ENCODE peak calls at places on chromosomes 3 and 15, in ten cellular contexts. A is esophagus muscularis mucosa; E is endodermal cell; D is psoas muscle; Q is tibial artery; U is fibroblast of lung; T is body of pancreas; F is CD8-positive, alpha-beta T cell; S is stomach; I is CD4-positive, CD25-positive, alpha-beta regulatory T cell. O is an unnamed sample. For H3K4me1, the result is how much of the 10 kb centered on the place peaks cover.

GRCh38 chr15:64763021-64763420 is 12.4 kb downstream of the RBPMS2 start:
- DNase-seq in I (no peak), E (no peak), F (no peak), U (no peak), D (no peak), T (no peak), A (no peak), Q (peak), S (no peak), O (no peak)

GRCh38 chr3:56917740-56918568 is 116.2 kb upstream of the ARHGEF3 start:
- DNase-seq in E (peak), A (no peak), D (no peak), Q (no peak), U (no peak), F (no peak), S (no peak), T (no peak), I (no peak), O (no peak)

GRCh38 chr3:13477946-13478345 is 2.2 kb upstream of the HDAC11 start:
- DNase-seq in S (no peak), D (peak), Q (peak), T (no peak), F (no peak), E (no peak), A (no peak), I (no peak), U (no peak), O (no peak)

GRCh38 chr3:165754219-165755007 is 82.8 kb downstream of the BCHE start:
- DNase-seq in D (no peak), F (no peak), U (peak), Q (no peak), T (no peak), S (no peak), I (no peak), A (no peak), E (no peak), O (no peak)

GRCh38 chr15:44231842-44232241 is 36.8 kb upstream of the FRMD5 start:
- DNase-seq in I (no peak), E (no peak), S (no peak), U (no peak), Q (no peak), T (no peak), D (no peak), A (no peak), F (no peak), O (no peak)

GRCh38 chr3:89847955-89848354 is 740.5 kb downstream of the EPHA3 start:
- DNase-seq in U (peak), I (no peak), D (no peak), T (no peak), S (no peak), F (no peak), Q (no peak), A (no peak), E (no peak), O (no peak)

GRCh38 chr3:58336135-58336882 is 3.6 kb downstream of the PXK start:
- DNase-seq in F (no peak), I (no peak), U (peak), E (no peak), S (no peak), T (no peak), A (no peak), D (no peak), Q (no peak), O (no peak)

GRCh38 chr3:82390868-82391267 is 629.4 kb upstream of the GBE1 start:
- DNase-seq in T (no peak), F (no peak), S (no peak), I (no peak), A (no peak), Q (no peak), E (no peak), D (no peak), U (no peak), O (no peak)

GRCh38 chr15:76310470-76311070 is 699 bp downstream of the ETFA start:
- DNase-seq in Q (no peak), I (no peak), F (no peak), U (peak), E (no peak), A (no peak), S (no peak), T (no peak), D (no peak), O (no peak)

GRCh38 chr3:30493912-30494311 is 112.5 kb upstream of the TGFBR2 start:
- DNase-seq in A (no peak), Q (no peak), E (no peak), D (no peak), F (no peak), I (no peak), S (no peak), T (no peak), U (peak), O (no peak)

GRCh38 chr15:24899367-24899766 is 55.4 kb upstream of the SNRPN start:
- DNase-seq in D (no peak), A (no peak), U (no peak), F (no peak), I (no peak), S (no peak), E (no peak), T (no peak), Q (no peak), O (no peak)

GRCh38 chr15:91853968-91854943 is 748 bp downstream of the SLCO3A1 start:
- DNase-seq in F (no peak), A (peak), D (peak), E (peak), T (peak), U (peak), Q (peak), S (peak), I (peak), O (no peak)

GRCh38 chr3:131868203-131868602 is 166.6 kb downstream of the CPNE4 start:
- DNase-seq in U (no peak), Q (no peak), F (no peak), S (no peak), E (no peak), D (no peak), T (no peak), I (no peak), A (no peak), O (no peak)

GRCh38 chr3:19202303-19202702 is 54.0 kb downstream of the KCNH8 start:
- DNase-seq in E (no peak), I (no peak), S (no peak), Q (no peak), T (no peak), A (no peak), D (no peak), U (no peak), F (no peak), O (no peak)

GRCh38 chr3:131283862-131284261 is 97.7 kb upstream of the NUDT16 start:
- DNase-seq in D (no peak), I (no peak), F (no peak), Q (no peak), A (no peak), S (no peak), E (no peak), T (peak), U (no peak), O (no peak)

GRCh38 chr3:134486577-134487041 is 752 bp downstream of the CEP63 start:
- DNase-seq in U (peak), S (no peak), I (peak), D (no peak), T (no peak), E (no peak), Q (no peak), F (no peak), A (no peak), O (no peak)

GRCh38 chr3:2765002-2765579 is 345.1 kb downstream of the IL5RA start:
- DNase-seq in T (no peak), U (no peak), E (peak), A (no peak), Q (no peak), D (no peak), I (no peak), S (no peak), F (no peak), O (no peak)

GRCh38 chr15:60062826-60063225 is 58.7 kb downstream of the FOXB1 start:
- DNase-seq in A (peak), I (no peak), F (no peak), D (no peak), E (no peak), T (no peak), U (peak), S (no peak), Q (no peak), O (no peak)

GRCh38 chr3:32733631-32734229 is 48.7 kb downstream of the CNOT10 start:
- DNase-seq in D (no peak), S (no peak), T (no peak), E (no peak), I (no peak), F (no peak), U (peak), Q (no peak), A (no peak), O (no peak)

GRCh38 chr3:98655666-98656065 is 62.3 kb upstream of the CPOX start:
- DNase-seq in F (no peak), I (no peak), U (peak), Q (no peak), T (no peak), S (no peak), A (no peak), D (no peak), E (no peak), O (no peak)

GRCh38 chr3:128062033-128062745 is 10.0 kb downstream of the SEC61A1 start:
- DNase-seq in F (no peak), A (peak), Q (no peak), T (no peak), I (no peak), S (no peak), E (peak), D (no peak), U (no peak), O (no peak)

GRCh38 chr3:111739241-111739952 is 119.7 kb upstream of the PHLDB2 start:
- DNase-seq in D (no peak), S (peak), I (no peak), F (no peak), U (peak), E (no peak), Q (peak), T (peak), A (peak), O (no peak)

GRCh38 chr3:169939320-169939719 is 27.3 kb upstream of the SEC62 start:
- DNase-seq in A (no peak), E (no peak), T (no peak), S (no peak), I (no peak), U (no peak), F (no peak), D (no peak), Q (no peak), O (no peak)

GRCh38 chr3:105786241-105786640 is 82.6 kb downstream of the CBLB start:
- DNase-seq in A (no peak), F (no peak), Q (no peak), T (no peak), I (no peak), S (no peak), E (no peak), D (no peak), U (no peak), O (no peak)

GRCh38 chr15:63513271-63513670 is 8.9 kb downstream of the USP3 start:
- DNase-seq in I (no peak), E (no peak), Q (no peak), F (no peak), T (no peak), U (no peak), A (no peak), D (no peak), S (no peak), O (no peak)

GRCh38 chr15:63509933-63510547 is 5.6 kb downstream of the USP3 start:
- DNase-seq in I (no peak), T (no peak), F (no peak), U (peak), D (no peak), A (no peak), S (no peak), E (no peak), Q (no peak), O (no peak)

GRCh38 chr15:63510548-63510940 is 6.2 kb downstream of the USP3 start:
- DNase-seq in S (no peak), Q (no peak), T (no peak), I (no peak), F (no peak), U (no peak), E (no peak), A (no peak), D (no peak), O (no peak)

GRCh38 chr15:63513728-63514127 is 9.3 kb downstream of the USP3 start:
- DNase-seq in F (no peak), A (no peak), U (no peak), S (no peak), D (no peak), Q (no peak), E (no peak), I (no peak), T (no peak), O (no peak)

DNA sequence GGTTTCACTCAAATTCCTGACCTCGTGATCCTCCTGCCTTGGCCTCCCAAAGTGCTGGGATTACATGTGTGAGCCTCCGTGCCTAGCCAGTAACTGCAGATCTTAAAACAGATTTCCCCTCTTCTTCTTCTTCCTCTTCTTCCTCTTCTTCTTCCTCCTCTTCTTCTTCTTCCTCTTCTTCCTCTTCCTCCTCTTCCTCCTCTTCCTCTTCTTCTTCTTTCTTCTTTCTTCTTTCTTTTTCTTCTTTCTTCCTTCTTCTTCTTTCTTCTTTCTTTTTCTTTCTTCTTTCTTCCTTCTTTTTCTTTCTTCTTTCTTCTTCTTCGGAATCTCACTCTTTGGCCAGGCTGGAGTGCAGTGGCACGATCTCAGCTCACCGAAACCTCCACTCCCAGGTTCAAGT is 7.8 kb downstream of the USP3 start:
- DNase-seq in T (no peak), S (no peak), A (no peak), Q (no peak), I (no peak), E (no peak), F (no peak), D (no peak), U (no peak), O (no peak)
- H3K4me1 ChIP-seq in T (half or more), S (half or more), A (half or more), Q (under half), I (half or more), E (under half), F (half or more), D (half or more), U (under half), O (half or more)

GRCh38 chr3:124848300-124848699 is 38.9 kb downstream of the ITGB5 start:
- DNase-seq in T (no peak), U (no peak), E (no peak), D (no peak), S (no peak), F (no peak), A (no peak), Q (no peak), I (no peak), O (no peak)
- H3K4me1 ChIP-seq in T (under half), U (under half), E (under half), D (under half), S (under half), F (under half), A (half or more), Q (half or more), I (under half), O (under half)

GRCh38 chr15:78045189-78045588 is 32.3 kb downstream of the TBC1D2B start:
- DNase-seq in S (no peak), E (no peak), U (no peak), I (no peak), A (no peak), Q (no peak), F (no peak), T (no peak), D (no peak), O (no peak)
- H3K4me1 ChIP-seq in S (half or more), E (under half), U (under half), I (half or more), A (half or more), Q (under half), F (half or more), T (under half), D (under half), O (half or more)

GRCh38 chr3:181724432-181724740 is 12.7 kb downstream of the SOX2 start:
- DNase-seq in E (no peak), F (no peak), A (no peak), D (no peak), T (no peak), Q (no peak), S (no peak), U (no peak), I (no peak), O (no peak)
- H3K4me1 ChIP-seq in E (under half), F (under half), A (under half), D (under half), T (under half), Q (under half), S (half or more), U (under half), I (under half), O (under half)

GRCh38 chr15:68112711-68113110 is 58.6 kb downstream of the PIAS1 start:
- DNase-seq in U (peak), S (no peak), Q (no peak), A (no peak), I (no peak), T (no peak), E (no peak), D (no peak), F (no peak), O (no peak)

GRCh38 chr15:68103603-68104002 is 49.5 kb downstream of the PIAS1 start:
- DNase-seq in U (no peak), S (no peak), A (no peak), Q (no peak), D (no peak), T (no peak), F (no peak), E (no peak), I (no peak), O (no peak)

GRCh38 chr15:68106656-68107055 is 52.5 kb downstream of the PIAS1 start:
- DNase-seq in I (no peak), A (no peak), F (no peak), Q (no peak), S (no peak), T (no peak), D (no peak), U (peak), E (no peak), O (no peak)

DNA sequence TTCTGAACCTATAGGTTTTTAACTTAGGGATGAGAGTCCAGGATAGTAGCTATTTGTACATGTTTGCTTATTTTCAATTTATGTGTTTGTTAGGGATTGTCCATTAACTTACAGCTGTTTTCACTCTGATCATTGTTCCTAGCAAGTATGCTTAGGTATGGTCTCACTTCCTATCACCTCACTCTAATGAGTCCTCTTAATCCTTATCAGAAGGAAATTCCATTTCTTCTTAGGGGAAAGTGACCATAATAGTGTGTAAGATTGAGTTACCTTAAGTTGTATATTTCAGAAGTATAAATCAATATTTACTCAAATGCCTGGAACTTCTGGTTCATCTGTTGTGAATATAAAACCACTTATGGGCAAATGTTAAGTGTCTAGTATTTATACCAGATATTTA is 53.0 kb downstream of the PIAS1 start:
- DNase-seq in A (no peak), Q (no peak), S (no peak), I (no peak), T (no peak), F (no peak), D (no peak), U (peak), E (no peak), O (no peak)
- H3K4me1 ChIP-seq in A (under half), Q (under half), S (half or more), I (under half), T (under half), F (under half), D (under half), U (under half), E (under half), O (under half)

GRCh38 chr3:25474000-25474399 is 45.9 kb downstream of the RARB start:
- DNase-seq in D (no peak), F (no peak), E (no peak), I (no peak), S (no peak), A (no peak), U (no peak), T (no peak), Q (no peak), O (no peak)
- H3K4me1 ChIP-seq in D (half or more), F (under half), E (under half), I (under half), S (under half), A (half or more), U (under half), T (under half), Q (half or more), O (under half)

GRCh38 chr3:172546105-172546504 is 22.9 kb upstream of the TNFSF10 start:
- DNase-seq in T (no peak), F (no peak), I (no peak), E (no peak), A (no peak), U (peak), Q (no peak), D (no peak), S (no peak), O (no peak)

GRCh38 chr3:172549144-172549543 is 25.9 kb upstream of the TNFSF10 start:
- DNase-seq in A (no peak), I (no peak), Q (no peak), D (no peak), S (no peak), U (peak), F (no peak), T (no peak), E (no peak), O (no peak)

GRCh38 chr3:172546628-172547214 is 23.5 kb upstream of the TNFSF10 start:
- DNase-seq in A (no peak), U (no peak), T (no peak), E (no peak), Q (no peak), I (no peak), F (no peak), S (no peak), D (no peak), O (no peak)

GRCh38 chr3:172553526-172554252 is 30.5 kb upstream of the TNFSF10 start:
- DNase-seq in A (no peak), D (no peak), S (no peak), F (no peak), Q (no peak), U (no peak), I (no peak), E (no peak), T (no peak), O (no peak)

GRCh38 chr3:172550347-172550943 is 27.2 kb upstream of the TNFSF10 start:
- DNase-seq in E (no peak), F (no peak), A (no peak), U (peak), T (no peak), S (no peak), Q (no peak), D (no peak), I (no peak), O (peak)
- H3K4me1 ChIP-seq in E (under half), F (under half), A (under half), U (under half), T (under half), S (half or more), Q (under half), D (under half), I (under half), O (under half)

GRCh38 chr3:64216706-64217105 is 8.6 kb downstream of the PRICKLE2 start:
- DNase-seq in S (no peak), I (no peak), E (no peak), F (no peak), T (no peak), U (peak), A (no peak), D (no peak), Q (no peak), O (no peak)

GRCh38 chr3:64214002-64214696 is 11.1 kb downstream of the PRICKLE2 start:
- DNase-seq in S (peak), D (peak), A (peak), U (peak), T (peak), Q (peak), E (no peak), F (no peak), I (no peak), O (no peak)

GRCh38 chr3:64215559-64215958 is 9.7 kb downstream of the PRICKLE2 start:
- DNase-seq in T (no peak), I (no peak), A (no peak), F (no peak), D (no peak), Q (no peak), U (no peak), E (no peak), S (no peak), O (no peak)

GRCh38 chr3:64214697-64215018 is 10.6 kb downstream of the PRICKLE2 start:
- DNase-seq in E (no peak), A (peak), U (peak), S (no peak), F (no peak), D (no peak), I (no peak), Q (no peak), T (no peak), O (no peak)

GRCh38 chr3:64215084-64215483 is 10.2 kb downstream of the PRICKLE2 start:
- DNase-seq in F (no peak), Q (no peak), T (no peak), U (no peak), D (no peak), E (no peak), I (no peak), S (no peak), A (no peak), O (no peak)
- H3K4me1 ChIP-seq in F (under half), Q (half or more), T (under half), U (under half), D (under half), E (under half), I (under half), S (half or more), A (half or more), O (under half)

GRCh38 chr15:53068671-53069070 is 278.5 kb upstream of the ONECUT1 start:
- DNase-seq in Q (no peak), A (no peak), U (no peak), S (no peak), T (no peak), E (no peak), F (no peak), I (no peak), D (no peak), O (no peak)
- H3K4me1 ChIP-seq in Q (under half), A (under half), U (under half), S (under half), T (under half), E (under half), F (under half), I (under half), D (under half), O (under half)

GRCh38 chr3:150503402-150504099 is 42.7 kb downstream of the SERP1 start:
- DNase-seq in I (no peak), T (no peak), F (no peak), E (peak), D (no peak), A (no peak), Q (no peak), S (no peak), U (no peak), O (no peak)
- H3K4me1 ChIP-seq in I (under half), T (under half), F (under half), E (under half), D (under half), A (under half), Q (under half), S (under half), U (under half), O (under half)

O was measured in effector memory CD4-positive, alpha-beta T cell.